ENCODE peak calls at places on chromosome 22, in eight cellular contexts. C, B, R, Z, Y, M, S and L are unnamed samples.

GRCh38 chr22:39949964-39950737 is 10.0 kb upstream of the TMA7B start:
- DNase-seq in C (no peak), B (no peak), R (no peak), Z (no peak), Y (no peak), M (no peak), S (no peak), L (no peak)

GRCh38 chr22:37983860-37984791 is at the start of gene SOX10:
- DNase-seq in C (no peak), B (no peak), R (peak), Z (no peak), Y (no peak), M (no peak), S (no peak), L (no peak)

GRCh38 chr22:35352214-35353111 is 28.4 kb upstream of the HMOX1 start:
- DNase-seq in C (no peak), B (peak), R (peak), Z (no peak), Y (peak), M (no peak), S (peak), L (peak)

GRCh38 chr22:22380098-22381030 is 128.2 kb downstream of the ZNF280B start:
- DNase-seq in C (no peak), B (no peak), R (peak), Z (no peak), Y (no peak), M (no peak), S (no peak), L (no peak)

GRCh38 chr22:31400023-31400397 is 606 bp downstream of the DRG1 start:
- DNase-seq in C (peak), B (no peak), R (peak), Z (no peak), Y (no peak), M (peak), S (no peak), L (no peak)

GRCh38 chr22:35567214-35567792 is 26.7 kb downstream of the RASD2 start:
- DNase-seq in C (no peak), B (no peak), R (no peak), Z (no peak), Y (no peak), M (no peak), S (no peak), L (no peak)

GRCh38 chr22:25930083-25930482 is 188.1 kb downstream of the MYO18B start:
- DNase-seq in C (no peak), B (no peak), R (peak), Z (no peak), Y (no peak), M (no peak), S (no peak), L (no peak)

GRCh38 chr22:36162127-36163034 is 1.8 kb upstream of the APOL3 start:
- DNase-seq in C (no peak), B (no peak), R (no peak), Z (peak), Y (no peak), M (no peak), S (no peak), L (no peak)

GRCh38 chr22:22245256-22245909 is 797 bp downstream of the VPREB1 start:
- DNase-seq in C (no peak), B (no peak), R (no peak), Z (no peak), Y (no peak), M (no peak), S (no peak), L (no peak)

GRCh38 chr22:42676059-42676607 is 26.9 kb upstream of the CYB5R3 start:
- DNase-seq in C (no peak), B (peak), R (no peak), Z (no peak), Y (no peak), M (peak), S (no peak), L (peak)

GRCh38 chr22:38921126-38921525 is 36.3 kb upstream of the APOBEC3A start:
- DNase-seq in C (peak), B (no peak), R (no peak), Z (no peak), Y (no peak), M (no peak), S (peak), L (peak)

GRCh38 chr22:25853902-25854301 is 111.9 kb downstream of the MYO18B start:
- DNase-seq in C (no peak), B (no peak), R (no peak), Z (peak), Y (no peak), M (no peak), S (no peak), L (no peak)

GRCh38 chr22:39534591-39535301 is 2.2 kb upstream of the RPS19BP1 start:
- DNase-seq in C (peak), B (peak), R (peak), Z (peak), Y (peak), M (peak), S (peak), L (peak)

GRCh38 chr22:42962295-42963230 is 52.4 kb downstream of the PACSIN2 start:
- DNase-seq in C (peak), B (no peak), R (peak), Z (no peak), Y (no peak), M (peak), S (peak), L (no peak)

GRCh38 chr22:21937821-21938070 is 14.9 kb downstream of the PPM1F start:
- DNase-seq in C (no peak), B (no peak), R (no peak), Z (no peak), Y (no peak), M (peak), S (no peak), L (no peak)

GRCh38 chr22:37905534-37906363 is at the start of gene MICALL1:
- DNase-seq in C (peak), B (peak), R (peak), Z (no peak), Y (peak), M (peak), S (peak), L (peak)

GRCh38 chr22:31857247-31857646 is 87.1 kb upstream of the YWHAH start:
- DNase-seq in C (peak), B (no peak), R (peak), Z (no peak), Y (no peak), M (no peak), S (no peak), L (no peak)

GRCh38 chr22:27086080-27086479 is 428.7 kb downstream of the MIAT start:
- DNase-seq in C (no peak), B (no peak), R (no peak), Z (no peak), Y (no peak), M (no peak), S (no peak), L (no peak)
- H3K4me3 ChIP-seq in C (no peak), B (no peak), R (no peak), Z (no peak), Y (no peak), M (no peak), S (no peak), L (no peak)

GRCh38 chr22:46561435-46561905 is 24.1 kb upstream of the CELSR1 start:
- DNase-seq in C (no peak), B (no peak), R (peak), Z (peak), Y (no peak), M (peak), S (peak), L (no peak)
- H3K4me3 ChIP-seq in C (no peak), B (no peak), R (no peak), Z (peak), Y (no peak), M (no peak), S (peak), L (no peak)

GRCh38 chr22:20137113-20137512 is 5.5 kb downstream of the ZDHHC8 start:
- DNase-seq in C (no peak), B (no peak), R (no peak), Z (no peak), Y (no peak), M (no peak), S (no peak), L (no peak)

GRCh38 chr22:20138417-20138738 is 6.8 kb downstream of the ZDHHC8 start:
- DNase-seq in C (no peak), B (no peak), R (no peak), Z (no peak), Y (no peak), M (no peak), S (no peak), L (no peak)

GRCh38 chr22:20138868-20139267 is 7.3 kb downstream of the ZDHHC8 start:
- DNase-seq in C (no peak), B (no peak), R (no peak), Z (no peak), Y (no peak), M (no peak), S (no peak), L (peak)

GRCh38 chr22:20136603-20136873 is 4.9 kb downstream of the ZDHHC8 start:
- DNase-seq in C (no peak), B (no peak), R (no peak), Z (no peak), Y (no peak), M (no peak), S (no peak), L (no peak)

DNA sequence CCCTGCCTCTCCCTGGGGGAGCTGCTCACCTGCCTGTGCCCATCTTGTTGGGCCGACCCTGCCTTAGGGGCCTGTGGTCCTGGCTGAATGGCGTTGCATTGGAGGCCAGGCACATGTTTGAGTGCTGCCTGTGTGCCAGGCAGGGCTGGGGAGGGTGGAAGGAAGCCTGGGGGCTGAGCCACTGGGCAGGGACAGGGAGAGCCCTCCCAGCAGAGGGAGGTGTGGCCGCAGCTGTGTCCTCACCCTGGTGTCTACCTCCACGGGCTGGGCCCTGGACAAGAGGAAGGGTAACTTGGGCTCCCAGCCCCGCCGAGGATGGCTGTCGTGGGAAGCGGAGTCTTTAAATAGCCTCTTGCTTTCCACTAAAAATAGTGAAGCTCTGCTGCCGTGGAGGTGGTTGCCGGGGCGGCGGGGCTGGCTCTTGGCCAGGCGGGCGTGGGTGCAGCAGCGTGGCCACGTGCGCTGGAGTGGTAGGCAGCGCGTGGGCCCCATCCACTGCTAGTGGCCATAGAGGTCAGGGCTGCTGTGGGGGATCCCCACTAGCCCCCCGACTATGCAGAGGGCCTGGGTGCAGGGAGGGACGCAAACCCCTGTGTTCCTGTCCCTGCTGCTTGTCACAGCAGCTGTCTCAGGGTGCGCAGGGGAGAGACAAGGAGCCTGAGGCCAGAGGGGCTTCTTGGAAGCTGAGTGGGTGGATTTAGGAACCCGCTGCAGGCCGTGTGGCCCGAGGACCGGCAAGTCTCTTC is 6.2 kb downstream of the ZDHHC8 start:
- DNase-seq in C (no peak), B (no peak), R (no peak), Z (no peak), Y (no peak), M (no peak), S (no peak), L (peak)
- H3K4me3 ChIP-seq in C (no peak), B (no peak), R (no peak), Z (no peak), Y (peak), M (no peak), S (no peak), L (peak)

GRCh38 chr22:30290679-30291333 is 1.5 kb upstream of the CASTOR1 start:
- DNase-seq in C (peak), B (peak), R (peak), Z (peak), Y (peak), M (peak), S (peak), L (peak)

GRCh38 chr22:30289980-30290313 is 642 bp upstream of the CASTOR1 start:
- DNase-seq in C (no peak), B (no peak), R (no peak), Z (no peak), Y (no peak), M (no peak), S (no peak), L (no peak)

GRCh38 chr22:30291334-30291892 is 2.1 kb upstream of the CASTOR1 start:
- DNase-seq in C (no peak), B (no peak), R (no peak), Z (no peak), Y (no peak), M (no peak), S (no peak), L (no peak)

GRCh38 chr22:30289126-30289979 is at the start of gene CASTOR1:
- DNase-seq in C (peak), B (peak), R (peak), Z (peak), Y (peak), M (peak), S (peak), L (peak)

GRCh38 chr22:30290318-30290678 is 993 bp upstream of the CASTOR1 start:
- DNase-seq in C (no peak), B (peak), R (peak), Z (no peak), Y (peak), M (peak), S (no peak), L (no peak)
- H3K4me3 ChIP-seq in C (no peak), B (peak), R (peak), Z (peak), Y (peak), M (no peak), S (no peak), L (peak)

GRCh38 chr22:50677493-50678217 is 5.0 kb downstream of the SHANK3 start:
- DNase-seq in C (peak), B (no peak), R (no peak), Z (no peak), Y (no peak), M (no peak), S (no peak), L (no peak)

GRCh38 chr22:50676661-50677492 is 4.3 kb downstream of the SHANK3 start:
- DNase-seq in C (no peak), B (no peak), R (no peak), Z (no peak), Y (no peak), M (no peak), S (no peak), L (peak)

GRCh38 chr22:50678218-50678650 is 5.6 kb downstream of the SHANK3 start:
- DNase-seq in C (no peak), B (no peak), R (no peak), Z (no peak), Y (no peak), M (no peak), S (no peak), L (no peak)

GRCh38 chr22:50676211-50676636 is 3.6 kb downstream of the SHANK3 start:
- DNase-seq in C (no peak), B (no peak), R (no peak), Z (no peak), Y (no peak), M (no peak), S (no peak), L (no peak)

GRCh38 chr22:50678651-50679521 is 6.3 kb downstream of the SHANK3 start:
- DNase-seq in C (peak), B (no peak), R (no peak), Z (no peak), Y (no peak), M (no peak), S (no peak), L (no peak)
- H3K4me3 ChIP-seq in C (no peak), B (peak), R (no peak), Z (no peak), Y (no peak), M (no peak), S (no peak), L (peak)

GRCh38 chr22:44620841-44621382 is 81.1 kb upstream of the PRR5 start:
- DNase-seq in C (no peak), B (no peak), R (no peak), Z (no peak), Y (no peak), M (no peak), S (no peak), L (no peak)

GRCh38 chr22:44618400-44618799 is 83.6 kb upstream of the PRR5 start:
- DNase-seq in C (no peak), B (no peak), R (peak), Z (no peak), Y (no peak), M (no peak), S (no peak), L (no peak)

GRCh38 chr22:44622147-44622427 is 79.9 kb upstream of the PRR5 start:
- DNase-seq in C (no peak), B (no peak), R (peak), Z (peak), Y (no peak), M (no peak), S (peak), L (no peak)

GRCh38 chr22:44621401-44622146 is 80.4 kb upstream of the PRR5 start:
- DNase-seq in C (no peak), B (no peak), R (no peak), Z (no peak), Y (no peak), M (no peak), S (no peak), L (peak)

GRCh38 chr22:44620129-44620840 is 81.7 kb upstream of the PRR5 start:
- DNase-seq in C (peak), B (peak), R (peak), Z (peak), Y (peak), M (peak), S (peak), L (peak)
- H3K4me3 ChIP-seq in C (no peak), B (peak), R (no peak), Z (peak), Y (no peak), M (no peak), S (no peak), L (peak)

GRCh38 chr22:23837911-23838685 is 708 bp downstream of the DERL3 start:
- DNase-seq in C (no peak), B (no peak), R (peak), Z (no peak), Y (no peak), M (no peak), S (no peak), L (no peak)
- H3K4me3 ChIP-seq in C (no peak), B (peak), R (peak), Z (no peak), Y (peak), M (no peak), S (no peak), L (peak)

DNA sequence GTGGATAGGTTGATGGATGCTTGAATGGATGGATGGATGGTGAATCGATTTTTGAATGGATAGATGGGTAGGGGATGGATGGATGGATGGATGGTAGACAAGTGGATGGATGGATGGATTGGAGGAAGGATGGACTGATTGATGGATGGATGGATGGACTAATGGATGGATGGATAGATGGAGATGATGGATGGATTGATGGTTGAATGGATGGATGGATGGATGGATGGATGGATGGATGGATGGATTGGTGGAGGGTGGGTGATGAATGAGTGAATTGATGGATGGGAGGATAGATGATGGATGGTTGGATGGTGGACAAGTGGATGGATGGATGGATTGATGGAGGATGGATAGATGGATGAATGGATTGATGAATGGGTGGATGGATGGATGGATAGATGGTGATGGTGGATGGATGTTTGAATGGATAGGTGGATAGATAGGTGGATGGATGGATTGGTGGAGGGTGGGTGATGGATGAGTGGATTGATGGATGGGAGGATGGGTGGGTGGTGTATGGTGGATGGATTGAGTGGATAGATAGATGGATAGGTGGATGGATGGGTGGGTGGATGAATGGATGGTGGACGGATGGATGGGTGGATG is 1140.9 kb downstream of the BRD1 start:
- DNase-seq in C (no peak), B (no peak), R (no peak), Z (no peak), Y (no peak), M (no peak), S (no peak), L (no peak)
- H3K4me3 ChIP-seq in C (no peak), B (no peak), R (no peak), Z (no peak), Y (no peak), M (no peak), S (no peak), L (no peak)